ENCODE peak calls at places on chromosomes 6 and 20, in six cellular contexts. One of them, this sample, is unnamed.

GRCh38 chr6:134959603-134960002 is 9.7 kb upstream of the ALDH8A1 start:
- DNase-seq in fibroblast of lung: no peak
- DNase-seq in OCI-LY7: no peak
- DNase-seq in BJ: no peak
- DNase-seq in right lobe of liver: no peak
- DNase-seq in lung: no peak
- DNase-seq in this sample: no peak

GRCh38 chr6:89590133-89590532 is 48.4 kb downstream of the LYRM2 start:
- DNase-seq in lung: no peak
- DNase-seq in OCI-LY7: no peak
- DNase-seq in right lobe of liver: no peak
- DNase-seq in fibroblast of lung: no peak
- DNase-seq in BJ: no peak
- DNase-seq in this sample: no peak

GRCh38 chr6:109610555-109610954 is 80.4 kb downstream of the AK9 start:
- DNase-seq in BJ: no peak
- DNase-seq in right lobe of liver: no peak
- DNase-seq in fibroblast of lung: no peak
- DNase-seq in OCI-LY7: no peak
- DNase-seq in lung: no peak
- DNase-seq in this sample: no peak

GRCh38 chr6:88165087-88165876 is 865 bp downstream of the CNR1 start:
- DNase-seq in BJ: no peak
- DNase-seq in lung: no peak
- DNase-seq in fibroblast of lung: no peak
- DNase-seq in right lobe of liver: no peak
- DNase-seq in OCI-LY7: no peak
- DNase-seq in this sample: no peak

GRCh38 chr6:815348-815738 is 122.4 kb upstream of the EXOC2 start:
- DNase-seq in right lobe of liver: no peak
- DNase-seq in fibroblast of lung: no peak
- DNase-seq in lung: no peak
- DNase-seq in BJ: no peak
- DNase-seq in OCI-LY7: no peak
- DNase-seq in this sample: no peak

GRCh38 chr20:58829531-58829941 is 21.2 kb downstream of the GNAS-AS1 start:
- DNase-seq in OCI-LY7: no peak
- DNase-seq in right lobe of liver: no peak
- DNase-seq in lung: peak
- DNase-seq in fibroblast of lung: peak
- DNase-seq in BJ: no peak
- DNase-seq in this sample: no peak

GRCh38 chr20:62572980-62573379 is 69.3 kb upstream of the SLCO4A1 start:
- DNase-seq in BJ: no peak
- DNase-seq in fibroblast of lung: no peak
- DNase-seq in right lobe of liver: no peak
- DNase-seq in lung: no peak
- DNase-seq in OCI-LY7: no peak
- DNase-seq in this sample: no peak

GRCh38 chr20:34190679-34191090 is 50.5 kb upstream of the ASIP start:
- DNase-seq in BJ: peak
- DNase-seq in lung: peak
- DNase-seq in fibroblast of lung: peak
- DNase-seq in OCI-LY7: peak
- DNase-seq in right lobe of liver: peak
- DNase-seq in this sample: peak

GRCh38 chr6:116010400-116011095 is 50.1 kb downstream of the FRK start:
- DNase-seq in right lobe of liver: peak
- DNase-seq in fibroblast of lung: peak
- DNase-seq in OCI-LY7: peak
- DNase-seq in lung: peak
- DNase-seq in BJ: no peak
- DNase-seq in this sample: peak

GRCh38 chr6:88775866-88776571 is 187.4 kb downstream of the RNGTT start:
- DNase-seq in right lobe of liver: no peak
- DNase-seq in OCI-LY7: no peak
- DNase-seq in fibroblast of lung: no peak
- DNase-seq in lung: no peak
- DNase-seq in BJ: no peak
- DNase-seq in this sample: no peak

GRCh38 chr6:19988555-19988954 is 151.4 kb downstream of the ID4 start:
- DNase-seq in fibroblast of lung: peak
- DNase-seq in BJ: no peak
- DNase-seq in lung: no peak
- DNase-seq in OCI-LY7: no peak
- DNase-seq in right lobe of liver: no peak
- DNase-seq in this sample: no peak

GRCh38 chr20:1286267-1287036 is 20.4 kb downstream of the SNPH start:
- DNase-seq in OCI-LY7: no peak
- DNase-seq in lung: no peak
- DNase-seq in right lobe of liver: no peak
- DNase-seq in BJ: no peak
- DNase-seq in fibroblast of lung: no peak
- DNase-seq in this sample: no peak

GRCh38 chr20:1282966-1283365 is 16.9 kb downstream of the SNPH start:
- DNase-seq in OCI-LY7: no peak
- DNase-seq in right lobe of liver: no peak
- DNase-seq in fibroblast of lung: no peak
- DNase-seq in BJ: no peak
- DNase-seq in lung: no peak
- DNase-seq in this sample: no peak

GRCh38 chr20:1281279-1282057 is 15.4 kb downstream of the SNPH start:
- DNase-seq in right lobe of liver: no peak
- DNase-seq in lung: no peak
- DNase-seq in fibroblast of lung: no peak
- DNase-seq in OCI-LY7: no peak
- DNase-seq in BJ: no peak
- DNase-seq in this sample: no peak

GRCh38 chr20:1280421-1281102 is 14.5 kb downstream of the SNPH start:
- DNase-seq in lung: no peak
- DNase-seq in right lobe of liver: no peak
- DNase-seq in BJ: no peak
- DNase-seq in fibroblast of lung: peak
- DNase-seq in OCI-LY7: no peak
- DNase-seq in this sample: no peak

DNA sequence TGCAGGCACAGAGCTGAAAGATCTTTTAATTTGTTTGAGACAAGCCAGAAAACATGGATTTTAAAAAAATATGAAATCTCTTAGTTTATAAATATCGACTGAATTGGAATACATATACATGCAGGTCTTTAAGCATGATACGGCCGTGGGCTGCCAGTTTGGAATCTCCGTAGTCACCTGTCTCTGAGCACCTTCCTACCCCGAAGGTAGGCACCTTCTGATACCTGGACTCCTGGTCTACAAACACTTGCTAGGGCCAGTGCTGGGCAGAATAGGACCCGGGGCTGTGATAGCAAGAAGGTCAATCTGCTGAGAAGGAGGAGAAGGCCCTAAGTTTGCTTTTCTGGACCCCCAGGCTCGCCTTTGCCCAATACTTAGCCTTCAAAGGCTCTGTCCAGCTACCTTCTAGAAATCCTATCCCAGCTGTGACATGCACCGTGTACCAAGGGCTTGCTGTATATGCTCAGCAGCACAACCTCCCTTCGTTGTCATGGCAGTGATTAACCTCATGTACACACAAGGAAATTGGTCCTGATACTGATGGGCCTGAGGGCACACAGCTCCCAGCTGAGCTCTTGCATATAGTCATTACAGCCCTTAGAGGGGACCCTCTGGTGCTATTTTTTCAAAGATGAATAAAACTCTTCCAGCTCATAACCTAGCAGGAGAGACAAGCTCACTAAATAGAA is 17.6 kb downstream of the SNPH start:
- DNase-seq in right lobe of liver: no peak
- DNase-seq in lung: no peak
- DNase-seq in fibroblast of lung: no peak
- DNase-seq in OCI-LY7: no peak
- DNase-seq in BJ: no peak
- DNase-seq in this sample: no peak
- TF ChIP-seq CTCF in right lobe of liver: no peak
- TF ChIP-seq CTCF in lung: no peak
- TF ChIP-seq CTCF in fibroblast of lung: no peak
- TF ChIP-seq CTCF in OCI-LY7: no peak
- TF ChIP-seq CTCF in BJ: no peak
- TF ChIP-seq CTCF in this sample: no peak

DNA sequence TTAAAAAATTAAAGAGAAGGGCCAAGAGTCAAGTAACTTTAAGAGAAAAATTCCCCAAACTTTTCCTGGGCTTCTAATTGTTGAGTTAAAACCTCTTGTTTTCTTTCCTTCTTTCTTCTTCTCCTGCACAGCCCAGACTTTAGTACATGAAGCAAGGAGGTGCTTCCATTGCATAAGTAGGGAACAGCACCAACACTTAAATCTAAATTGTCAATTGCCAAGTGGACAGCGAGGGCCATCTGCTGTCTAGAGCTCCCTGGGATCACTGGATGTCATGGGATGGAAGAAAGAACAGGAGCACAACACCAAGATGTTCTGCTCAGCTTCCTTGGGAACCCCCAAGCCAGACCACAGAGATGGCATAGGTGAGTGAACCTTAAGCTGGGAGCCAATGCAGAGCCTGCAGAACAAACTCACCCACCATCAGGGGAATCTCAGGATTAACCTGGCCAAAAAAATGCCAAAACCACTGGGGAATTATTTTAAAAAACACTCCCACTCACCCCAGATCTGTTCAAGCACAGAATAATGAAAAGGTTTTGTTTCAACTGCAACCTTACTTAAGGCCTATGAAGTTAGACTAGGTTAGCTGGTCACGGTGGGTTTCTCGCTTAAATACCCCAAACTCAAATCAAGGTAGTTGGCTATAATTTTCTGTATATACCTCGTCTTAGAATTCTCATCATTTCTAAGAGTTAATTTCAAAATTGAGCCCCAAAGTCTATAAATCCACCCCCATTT is 67.8 kb downstream of the TNFRSF21 start:
- DNase-seq in fibroblast of lung: no peak
- DNase-seq in OCI-LY7: no peak
- DNase-seq in lung: no peak
- DNase-seq in right lobe of liver: no peak
- DNase-seq in BJ: no peak
- DNase-seq in this sample: no peak
- H3K4me3 ChIP-seq in fibroblast of lung: no peak
- H3K4me3 ChIP-seq in OCI-LY7: peak
- H3K4me3 ChIP-seq in lung: no peak
- H3K4me3 ChIP-seq in right lobe of liver: no peak
- H3K4me3 ChIP-seq in BJ: no peak
- H3K4me3 ChIP-seq in this sample: no peak

GRCh38 chr6:10343320-10343719 is 71.6 kb downstream of the TFAP2A start:
- DNase-seq in fibroblast of lung: no peak
- DNase-seq in OCI-LY7: no peak
- DNase-seq in right lobe of liver: no peak
- DNase-seq in lung: no peak
- DNase-seq in BJ: no peak
- DNase-seq in this sample: no peak
- TF ChIP-seq CTCF in fibroblast of lung: no peak
- TF ChIP-seq CTCF in OCI-LY7: no peak
- TF ChIP-seq CTCF in right lobe of liver: no peak
- TF ChIP-seq CTCF in lung: no peak
- TF ChIP-seq CTCF in BJ: no peak
- TF ChIP-seq CTCF in this sample: no peak

DNA sequence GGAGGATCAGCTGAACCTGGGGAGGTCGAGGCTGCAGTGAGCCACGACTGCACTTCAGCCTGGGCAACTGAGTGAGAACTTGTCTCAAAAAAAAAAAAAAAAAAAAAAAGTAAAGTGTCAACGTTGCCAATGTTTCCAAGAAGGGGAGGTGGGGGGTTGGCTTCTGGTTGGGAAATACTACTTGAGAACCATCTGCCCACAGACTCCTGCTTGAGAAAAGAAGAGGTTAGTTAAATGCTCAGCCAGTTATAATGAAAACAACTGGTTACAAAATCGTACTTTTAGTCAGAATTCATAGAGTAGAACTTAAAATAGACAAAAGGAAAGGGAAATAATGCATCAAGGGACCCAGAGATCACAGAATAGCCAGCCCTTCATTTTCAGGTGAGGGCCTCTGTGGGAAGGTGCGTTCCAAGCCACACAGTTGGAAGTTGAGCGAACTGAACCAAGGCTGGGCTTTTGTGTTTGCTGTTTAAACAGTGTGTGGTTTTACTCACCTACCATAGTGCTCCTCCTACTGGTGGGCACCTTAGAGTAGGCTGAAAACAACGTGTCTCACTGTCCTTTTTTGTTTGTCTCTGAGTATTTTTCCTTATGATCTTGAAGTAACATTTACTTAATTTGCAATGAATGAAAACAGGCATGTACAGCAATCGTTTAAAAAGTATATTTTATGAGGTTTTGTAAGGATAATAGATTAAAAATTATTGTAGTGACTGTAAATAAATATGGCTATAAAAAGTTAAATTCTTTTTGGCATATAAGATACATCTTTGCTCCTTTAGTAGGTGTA is 200.7 kb downstream of the BCAS1 start:
- DNase-seq in lung: peak
- DNase-seq in BJ: no peak
- DNase-seq in OCI-LY7: peak
- DNase-seq in right lobe of liver: peak
- DNase-seq in fibroblast of lung: peak
- DNase-seq in this sample: no peak
- H3K4me3 ChIP-seq in lung: no peak
- H3K4me3 ChIP-seq in BJ: no peak
- H3K4me3 ChIP-seq in OCI-LY7: peak
- H3K4me3 ChIP-seq in right lobe of liver: no peak
- H3K4me3 ChIP-seq in fibroblast of lung: no peak
- H3K4me3 ChIP-seq in this sample: no peak

GRCh38 chr6:142853244-142854180 is 91.5 kb downstream of the HIVEP2 start:
- DNase-seq in right lobe of liver: no peak
- DNase-seq in BJ: no peak
- DNase-seq in OCI-LY7: peak
- DNase-seq in lung: no peak
- DNase-seq in fibroblast of lung: peak
- DNase-seq in this sample: no peak
- TF ChIP-seq CTCF in right lobe of liver: no peak
- TF ChIP-seq CTCF in BJ: no peak
- TF ChIP-seq CTCF in OCI-LY7: no peak
- TF ChIP-seq CTCF in lung: no peak
- TF ChIP-seq CTCF in fibroblast of lung: no peak
- TF ChIP-seq CTCF in this sample: no peak

GRCh38 chr6:16352258-16352635 is 113.9 kb downstream of the GMPR start:
- DNase-seq in OCI-LY7: no peak
- DNase-seq in BJ: peak
- DNase-seq in right lobe of liver: no peak
- DNase-seq in fibroblast of lung: peak
- DNase-seq in lung: no peak
- DNase-seq in this sample: no peak
- H3K4me3 ChIP-seq in OCI-LY7: no peak
- H3K4me3 ChIP-seq in BJ: no peak
- H3K4me3 ChIP-seq in right lobe of liver: no peak
- H3K4me3 ChIP-seq in fibroblast of lung: no peak
- H3K4me3 ChIP-seq in lung: no peak
- H3K4me3 ChIP-seq in this sample: no peak

This sample was measured in AG04449.